ENCODE peak calls at places on chromosomes 13 and 19, in four cellular contexts. V is iPS-NIHi11; A is activated T-helper 1 cell treated with Interleukin-2 at 50 U/mL for 16 hours; M is activated effector memory CD4-positive, alpha-beta T cell treated with anti-CD3 and anti-CD28 coated beads, Interleukin-2, amount 50 U/mL, for 16 hours. X is an unnamed sample.

GRCh38 chr13:23632741-23633140 is 62.5 kb downstream of the TNFRSF19 start:
- DNase-seq in V (peak; percentile 33), A (no peak), M (no peak), X (no peak)

GRCh38 chr13:96792736-96793444 is 201.4 kb downstream of the OXGR1 start:
- DNase-seq in V (no peak), A (no peak), M (no peak), X (no peak)

GRCh38 chr19:42178791-42179500 is 38.5 kb downstream of the DEDD2 start:
- DNase-seq in V (peak; percentile 76), A (no peak), M (peak; percentile 68), X (peak; percentile 71)

GRCh38 chr13:56561327-56561726 is 579.4 kb upstream of the PRR20A start:
- DNase-seq in V (peak; percentile 5), A (no peak), M (no peak), X (no peak)

GRCh38 chr19:13962738-13963602 is 10.7 kb downstream of the DCAF15 start:
- DNase-seq in V (peak; percentile 62), A (no peak), M (no peak), X (peak; percentile 64)

GRCh38 chr19:37930416-37930815 is 23.4 kb downstream of the SIPA1L3 start:
- DNase-seq in V (no peak), A (no peak), M (no peak), X (no peak)

GRCh38 chr13:51818771-51819511 is 15.0 kb upstream of the DHRS12 start:
- DNase-seq in V (no peak), A (no peak), M (peak; percentile 83), X (no peak)

GRCh38 chr13:73715114-73715909 is 418.9 kb downstream of the KLF12 start:
- DNase-seq in V (no peak), A (peak; percentile 23), M (peak; percentile 83), X (no peak)

GRCh38 chr19:49442354-49442753 is 1.0 kb upstream of the SLC17A7 start:
- DNase-seq in V (no peak), A (no peak), M (no peak), X (no peak)

GRCh38 chr19:54523403-54523802 is 20.8 kb downstream of the LAIR2 start:
- DNase-seq in V (no peak), A (no peak), M (peak; percentile 65), X (no peak)

GRCh38 chr19:7442423-7442822 is 46.4 kb downstream of the PEX11G start:
- DNase-seq in V (no peak), A (no peak), M (no peak), X (no peak)

GRCh38 chr13:94121686-94122085 is 357.8 kb downstream of the DCT start:
- DNase-seq in V (no peak), A (no peak), M (no peak), X (no peak)

GRCh38 chr19:17948967-17949930 is 16.4 kb downstream of the CCDC124 start:
- DNase-seq in V (no peak), A (no peak), M (peak; percentile 71), X (peak; percentile 38)

GRCh38 chr13:32278456-32278855 is 36.7 kb downstream of the ZAR1L start:
- DNase-seq in V (no peak), A (no peak), M (no peak), X (no peak)

GRCh38 chr13:58955546-58956385 is 1208.0 kb downstream of the DIAPH3 start:
- DNase-seq in V (no peak), A (no peak), M (no peak), X (no peak)

GRCh38 chr19:8239528-8240273 is 30.5 kb downstream of the CERS4 start:
- DNase-seq in V (peak; percentile 7), A (no peak), M (no peak), X (no peak)

GRCh38 chr13:51729853-51730553 is 74.0 kb downstream of the DHRS12 start:
- DNase-seq in V (no peak), A (no peak), M (peak; percentile 71), X (no peak)

GRCh38 chr19:16619456-16619855 is 8.5 kb downstream of the MED26 start:
- DNase-seq in V (no peak), A (no peak), M (no peak), X (no peak)

GRCh38 chr19:39913682-39914333 is 20.6 kb downstream of the FCGBP start:
- DNase-seq in V (peak; percentile 2), A (no peak), M (no peak), X (no peak)

GRCh38 chr19:48698046-48698445 is 2.3 kb downstream of the FUT2 start:
- DNase-seq in V (no peak), A (no peak), M (no peak), X (no peak)

GRCh38 chr19:1862424-1863307 is 713 bp downstream of the KLF16 start:
- DNase-seq in V (peak; percentile 56), A (no peak), M (peak; percentile 86), X (no peak)

GRCh38 chr13:95677564-95678386 is 836 bp downstream of the DNAJC3 start:
- DNase-seq in V (no peak), A (no peak), M (no peak), X (peak; percentile 47)